ENCODE peak calls at places on chromosomes 4 and X, in ten cellular contexts. One of them, this sample, is unnamed.

GRCh38 chr4:26343041-26343403 is 22.2 kb downstream of the RBPJ start:
- DNase-seq in sigmoid colon: no peak
- DNase-seq in cardiac muscle cell: no peak
- DNase-seq in cardiac fibroblast: no peak
- DNase-seq in colonic mucosa: no peak
- DNase-seq in GM23338: no peak
- DNase-seq in HL-60: no peak
- DNase-seq in HAP-1: no peak
- DNase-seq in tibial artery: no peak
- DNase-seq in skeletal muscle cell: no peak
- DNase-seq in this sample: no peak

GRCh38 chr4:120829113-120829831 is 93.3 kb downstream of the PRDM5 start:
- DNase-seq in sigmoid colon: no peak
- DNase-seq in cardiac muscle cell: no peak
- DNase-seq in cardiac fibroblast: peak
- DNase-seq in colonic mucosa: no peak
- DNase-seq in GM23338: no peak
- DNase-seq in HL-60: no peak
- DNase-seq in HAP-1: no peak
- DNase-seq in tibial artery: no peak
- DNase-seq in skeletal muscle cell: peak
- DNase-seq in this sample: no peak

GRCh38 chr4:75733369-75733768 is 9.0 kb downstream of the USO1 start:
- DNase-seq in sigmoid colon: no peak
- DNase-seq in cardiac muscle cell: no peak
- DNase-seq in cardiac fibroblast: no peak
- DNase-seq in colonic mucosa: no peak
- DNase-seq in GM23338: no peak
- DNase-seq in HL-60: no peak
- DNase-seq in HAP-1: no peak
- DNase-seq in tibial artery: no peak
- DNase-seq in skeletal muscle cell: no peak
- DNase-seq in this sample: no peak

GRCh38 chr4:20020049-20020448 is 231.7 kb upstream of the SLIT2 start:
- DNase-seq in sigmoid colon: no peak
- DNase-seq in cardiac muscle cell: no peak
- DNase-seq in cardiac fibroblast: no peak
- DNase-seq in colonic mucosa: no peak
- DNase-seq in GM23338: no peak
- DNase-seq in HL-60: no peak
- DNase-seq in HAP-1: no peak
- DNase-seq in tibial artery: no peak
- DNase-seq in skeletal muscle cell: no peak
- DNase-seq in this sample: no peak

GRCh38 chr4:107034091-107034698 is 1.9 kb downstream of the DKK2 start:
- DNase-seq in sigmoid colon: peak
- DNase-seq in cardiac muscle cell: peak
- DNase-seq in cardiac fibroblast: peak
- DNase-seq in colonic mucosa: no peak
- DNase-seq in GM23338: peak
- DNase-seq in HL-60: peak
- DNase-seq in HAP-1: peak
- DNase-seq in tibial artery: no peak
- DNase-seq in skeletal muscle cell: no peak
- DNase-seq in this sample: no peak

GRCh38 chr4:71241467-71242401 is 97.1 kb upstream of the SLC4A4 start:
- DNase-seq in sigmoid colon: no peak
- DNase-seq in cardiac muscle cell: peak
- DNase-seq in cardiac fibroblast: no peak
- DNase-seq in colonic mucosa: no peak
- DNase-seq in GM23338: no peak
- DNase-seq in HL-60: no peak
- DNase-seq in HAP-1: no peak
- DNase-seq in tibial artery: no peak
- DNase-seq in skeletal muscle cell: no peak
- DNase-seq in this sample: peak

GRCh38 chr4:102500371-102501175 is 586 bp upstream of the NFKB1 start:
- DNase-seq in sigmoid colon: peak
- DNase-seq in cardiac muscle cell: peak
- DNase-seq in cardiac fibroblast: peak
- DNase-seq in colonic mucosa: peak
- DNase-seq in GM23338: peak
- DNase-seq in HL-60: peak
- DNase-seq in HAP-1: peak
- DNase-seq in tibial artery: peak
- DNase-seq in skeletal muscle cell: no peak
- DNase-seq in this sample: no peak

GRCh38 chr4:2507855-2508254 is 28.6 kb upstream of the FAM193A start:
- DNase-seq in sigmoid colon: no peak
- DNase-seq in cardiac muscle cell: no peak
- DNase-seq in cardiac fibroblast: no peak
- DNase-seq in colonic mucosa: no peak
- DNase-seq in GM23338: no peak
- DNase-seq in HL-60: no peak
- DNase-seq in HAP-1: no peak
- DNase-seq in tibial artery: no peak
- DNase-seq in skeletal muscle cell: no peak
- DNase-seq in this sample: no peak

GRCh38 chr4:7698586-7698985 is 241.1 kb downstream of the AFAP1 start:
- DNase-seq in sigmoid colon: no peak
- DNase-seq in cardiac muscle cell: no peak
- DNase-seq in cardiac fibroblast: peak
- DNase-seq in colonic mucosa: no peak
- DNase-seq in GM23338: peak
- DNase-seq in HL-60: no peak
- DNase-seq in HAP-1: peak
- DNase-seq in tibial artery: no peak
- DNase-seq in skeletal muscle cell: no peak
- DNase-seq in this sample: no peak

GRCh38 chrX:46268429-46268828 is 276.8 kb downstream of the ZNF674 start:
- DNase-seq in sigmoid colon: no peak
- DNase-seq in cardiac muscle cell: no peak
- DNase-seq in cardiac fibroblast: peak
- DNase-seq in colonic mucosa: no peak
- DNase-seq in GM23338: no peak
- DNase-seq in HL-60: peak
- DNase-seq in HAP-1: no peak
- DNase-seq in tibial artery: no peak
- DNase-seq in skeletal muscle cell: no peak
- DNase-seq in this sample: peak

GRCh38 chr4:109967798-109968520 is 55.3 kb downstream of the EGF start:
- DNase-seq in sigmoid colon: no peak
- DNase-seq in cardiac muscle cell: no peak
- DNase-seq in cardiac fibroblast: no peak
- DNase-seq in colonic mucosa: peak
- DNase-seq in GM23338: no peak
- DNase-seq in HL-60: no peak
- DNase-seq in HAP-1: no peak
- DNase-seq in tibial artery: no peak
- DNase-seq in skeletal muscle cell: no peak
- DNase-seq in this sample: no peak

GRCh38 chr4:598925-599324 is 22.8 kb upstream of the TMEM271 start:
- DNase-seq in sigmoid colon: no peak
- DNase-seq in cardiac muscle cell: no peak
- DNase-seq in cardiac fibroblast: no peak
- DNase-seq in colonic mucosa: no peak
- DNase-seq in GM23338: no peak
- DNase-seq in HL-60: no peak
- DNase-seq in HAP-1: no peak
- DNase-seq in tibial artery: no peak
- DNase-seq in skeletal muscle cell: no peak
- DNase-seq in this sample: no peak

GRCh38 chrX:132877954-132878536 is 80.4 kb downstream of the HS6ST2 start:
- DNase-seq in sigmoid colon: no peak
- DNase-seq in cardiac muscle cell: no peak
- DNase-seq in cardiac fibroblast: no peak
- DNase-seq in colonic mucosa: no peak
- DNase-seq in GM23338: no peak
- DNase-seq in HL-60: no peak
- DNase-seq in HAP-1: peak
- DNase-seq in tibial artery: no peak
- DNase-seq in skeletal muscle cell: no peak
- DNase-seq in this sample: no peak

GRCh38 chrX:132876933-132877332 is 81.5 kb downstream of the HS6ST2 start:
- DNase-seq in sigmoid colon: no peak
- DNase-seq in cardiac muscle cell: no peak
- DNase-seq in cardiac fibroblast: no peak
- DNase-seq in colonic mucosa: no peak
- DNase-seq in GM23338: no peak
- DNase-seq in HL-60: no peak
- DNase-seq in HAP-1: peak
- DNase-seq in tibial artery: no peak
- DNase-seq in skeletal muscle cell: no peak
- DNase-seq in this sample: no peak

GRCh38 chrX:132875705-132876508 is 82.5 kb downstream of the HS6ST2 start:
- DNase-seq in sigmoid colon: no peak
- DNase-seq in cardiac muscle cell: no peak
- DNase-seq in cardiac fibroblast: no peak
- DNase-seq in colonic mucosa: no peak
- DNase-seq in GM23338: peak
- DNase-seq in HL-60: no peak
- DNase-seq in HAP-1: peak
- DNase-seq in tibial artery: no peak
- DNase-seq in skeletal muscle cell: no peak
- DNase-seq in this sample: no peak

GRCh38 chrX:132876509-132876837 is 82.0 kb downstream of the HS6ST2 start:
- DNase-seq in sigmoid colon: no peak
- DNase-seq in cardiac muscle cell: peak
- DNase-seq in cardiac fibroblast: no peak
- DNase-seq in colonic mucosa: no peak
- DNase-seq in GM23338: peak
- DNase-seq in HL-60: no peak
- DNase-seq in HAP-1: peak
- DNase-seq in tibial artery: no peak
- DNase-seq in skeletal muscle cell: no peak
- DNase-seq in this sample: no peak
- H3K4me3 ChIP-seq in sigmoid colon: no peak
- H3K4me3 ChIP-seq in cardiac muscle cell: no peak
- H3K4me3 ChIP-seq in cardiac fibroblast: no peak
- H3K4me3 ChIP-seq in colonic mucosa: no peak
- H3K4me3 ChIP-seq in GM23338: peak
- H3K4me3 ChIP-seq in HL-60: no peak
- H3K4me3 ChIP-seq in HAP-1: no peak
- H3K4me3 ChIP-seq in tibial artery: no peak
- H3K4me3 ChIP-seq in skeletal muscle cell: no peak
- H3K4me3 ChIP-seq in this sample: no peak

GRCh38 chr4:113335771-113336170 is 286.3 kb downstream of the ANK2 start:
- DNase-seq in sigmoid colon: no peak
- DNase-seq in cardiac muscle cell: no peak
- DNase-seq in cardiac fibroblast: no peak
- DNase-seq in colonic mucosa: no peak
- DNase-seq in GM23338: no peak
- DNase-seq in HL-60: no peak
- DNase-seq in HAP-1: no peak
- DNase-seq in tibial artery: no peak
- DNase-seq in skeletal muscle cell: no peak
- DNase-seq in this sample: no peak

GRCh38 chr4:113332701-113333100 is 283.2 kb downstream of the ANK2 start:
- DNase-seq in sigmoid colon: no peak
- DNase-seq in cardiac muscle cell: no peak
- DNase-seq in cardiac fibroblast: no peak
- DNase-seq in colonic mucosa: no peak
- DNase-seq in GM23338: no peak
- DNase-seq in HL-60: peak
- DNase-seq in HAP-1: no peak
- DNase-seq in tibial artery: no peak
- DNase-seq in skeletal muscle cell: no peak
- DNase-seq in this sample: no peak

GRCh38 chr4:113339430-113339813 is 290.0 kb downstream of the ANK2 start:
- DNase-seq in sigmoid colon: no peak
- DNase-seq in cardiac muscle cell: no peak
- DNase-seq in cardiac fibroblast: peak
- DNase-seq in colonic mucosa: no peak
- DNase-seq in GM23338: no peak
- DNase-seq in HL-60: no peak
- DNase-seq in HAP-1: no peak
- DNase-seq in tibial artery: no peak
- DNase-seq in skeletal muscle cell: no peak
- DNase-seq in this sample: no peak

GRCh38 chr4:113331811-113332210 is 282.4 kb downstream of the ANK2 start:
- DNase-seq in sigmoid colon: no peak
- DNase-seq in cardiac muscle cell: no peak
- DNase-seq in cardiac fibroblast: no peak
- DNase-seq in colonic mucosa: no peak
- DNase-seq in GM23338: peak
- DNase-seq in HL-60: no peak
- DNase-seq in HAP-1: no peak
- DNase-seq in tibial artery: no peak
- DNase-seq in skeletal muscle cell: no peak
- DNase-seq in this sample: no peak

GRCh38 chr4:113336556-113336955 is 287.1 kb downstream of the ANK2 start:
- DNase-seq in sigmoid colon: no peak
- DNase-seq in cardiac muscle cell: no peak
- DNase-seq in cardiac fibroblast: no peak
- DNase-seq in colonic mucosa: no peak
- DNase-seq in GM23338: no peak
- DNase-seq in HL-60: no peak
- DNase-seq in HAP-1: no peak
- DNase-seq in tibial artery: no peak
- DNase-seq in skeletal muscle cell: no peak
- DNase-seq in this sample: no peak
- H3K4me3 ChIP-seq in sigmoid colon: no peak
- H3K4me3 ChIP-seq in cardiac muscle cell: no peak
- H3K4me3 ChIP-seq in cardiac fibroblast: no peak
- H3K4me3 ChIP-seq in colonic mucosa: no peak
- H3K4me3 ChIP-seq in GM23338: no peak
- H3K4me3 ChIP-seq in HL-60: no peak
- H3K4me3 ChIP-seq in HAP-1: no peak
- H3K4me3 ChIP-seq in tibial artery: no peak
- H3K4me3 ChIP-seq in skeletal muscle cell: no peak
- H3K4me3 ChIP-seq in this sample: no peak

GRCh38 chr4:151807220-151807619 is 46.4 kb upstream of the GATB start:
- DNase-seq in sigmoid colon: no peak
- DNase-seq in cardiac muscle cell: peak
- DNase-seq in cardiac fibroblast: peak
- DNase-seq in colonic mucosa: peak
- DNase-seq in GM23338: no peak
- DNase-seq in HL-60: no peak
- DNase-seq in HAP-1: no peak
- DNase-seq in tibial artery: no peak
- DNase-seq in skeletal muscle cell: no peak
- DNase-seq in this sample: no peak
- H3K4me3 ChIP-seq in sigmoid colon: no peak
- H3K4me3 ChIP-seq in cardiac muscle cell: no peak
- H3K4me3 ChIP-seq in cardiac fibroblast: no peak
- H3K4me3 ChIP-seq in colonic mucosa: no peak
- H3K4me3 ChIP-seq in GM23338: no peak
- H3K4me3 ChIP-seq in HL-60: no peak
- H3K4me3 ChIP-seq in HAP-1: no peak
- H3K4me3 ChIP-seq in tibial artery: no peak
- H3K4me3 ChIP-seq in skeletal muscle cell: no peak
- H3K4me3 ChIP-seq in this sample: no peak

DNA sequence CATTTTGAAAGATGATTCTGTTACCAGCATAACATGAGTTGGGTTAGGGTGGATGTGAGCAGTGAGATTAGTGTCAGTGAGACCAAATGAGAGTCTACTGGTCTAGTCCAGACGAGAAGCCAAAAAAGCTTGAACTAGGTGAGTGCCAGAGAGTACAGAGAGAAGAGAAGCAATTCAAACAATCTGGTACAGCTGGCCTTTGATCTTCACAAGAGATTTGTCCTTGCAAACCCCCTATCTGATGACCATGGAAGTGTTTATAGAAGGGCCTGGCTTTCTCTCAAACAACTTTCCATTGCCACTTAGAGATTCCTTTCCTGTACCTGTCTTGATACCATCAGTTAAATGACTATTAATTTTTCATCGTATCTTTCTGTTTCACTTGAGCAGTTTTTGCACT is 128.5 kb downstream of the PPA2 start:
- DNase-seq in sigmoid colon: no peak
- DNase-seq in cardiac muscle cell: no peak
- DNase-seq in cardiac fibroblast: no peak
- DNase-seq in colonic mucosa: no peak
- DNase-seq in GM23338: no peak
- DNase-seq in HL-60: no peak
- DNase-seq in HAP-1: no peak
- DNase-seq in tibial artery: no peak
- DNase-seq in skeletal muscle cell: no peak
- DNase-seq in this sample: no peak
- H3K4me3 ChIP-seq in sigmoid colon: no peak
- H3K4me3 ChIP-seq in cardiac muscle cell: no peak
- H3K4me3 ChIP-seq in cardiac fibroblast: no peak
- H3K4me3 ChIP-seq in colonic mucosa: no peak
- H3K4me3 ChIP-seq in GM23338: no peak
- H3K4me3 ChIP-seq in HL-60: no peak
- H3K4me3 ChIP-seq in HAP-1: no peak
- H3K4me3 ChIP-seq in tibial artery: no peak
- H3K4me3 ChIP-seq in skeletal muscle cell: no peak
- H3K4me3 ChIP-seq in this sample: no peak